ENCODE peak calls at places on chromosome 15, in seven cellular contexts. N is NB4, I is kidney, B is AG09309, T is lower lobe of right lung, P is astrocyte of the spinal cord, X is ovary. M is an unnamed sample.
A peak's percentile ranks its signal among the peaks of the same experiment; 100 is the strongest.

GRCh38 chr15:50219820-50220219 is 37.8 kb downstream of the SLC27A2 start:
- DNase-seq in N (no peak), I (no peak), B (no peak), T (no peak), P (peak; percentile 8), X (no peak), M (no peak)

GRCh38 chr15:96362001-96362758 is 31.7 kb downstream of the NR2F2 start:
- DNase-seq in N (no peak), I (no peak), B (no peak), T (no peak), P (no peak), X (no peak), M (peak; percentile 7)

GRCh38 chr15:99385865-99386264 is 134.6 kb downstream of the LRRC28 start:
- DNase-seq in N (no peak), I (peak; percentile 85), B (no peak), T (no peak), P (peak; percentile 58), X (peak; percentile 87), M (peak; percentile 41)

GRCh38 chr15:68631621-68632051 is 52.8 kb downstream of the CORO2B start:
- DNase-seq in N (no peak), I (no peak), B (no peak), T (no peak), P (no peak), X (no peak), M (no peak)

GRCh38 chr15:61205427-61205826 is 23.7 kb downstream of the RORA start:
- DNase-seq in N (no peak), I (no peak), B (no peak), T (no peak), P (peak; percentile 36), X (peak; percentile 42), M (no peak)

GRCh38 chr15:64791401-64791800 is 16.0 kb upstream of the RBPMS2 start:
- DNase-seq in N (no peak), I (no peak), B (no peak), T (no peak), P (no peak), X (no peak), M (no peak)

GRCh38 chr15:63502137-63502801 is 2.1 kb upstream of the USP3 start:
- DNase-seq in N (no peak), I (no peak), B (no peak), T (peak; percentile 67), P (peak; percentile 34), X (no peak), M (peak; percentile 42)

GRCh38 chr15:42081463-42081830 is 12.9 kb downstream of the PLA2G4D start:
- DNase-seq in N (no peak), I (no peak), B (no peak), T (no peak), P (no peak), X (no peak), M (no peak)

GRCh38 chr15:66708389-66708788 is 6.4 kb downstream of the SMAD6 start:
- DNase-seq in N (no peak), I (no peak), B (no peak), T (no peak), P (no peak), X (no peak), M (no peak)

GRCh38 chr15:58038426-58039106 is 26.9 kb downstream of the ALDH1A2 start:
- DNase-seq in N (no peak), I (no peak), B (no peak), T (no peak), P (peak; percentile 70), X (no peak), M (peak; percentile 77)

GRCh38 chr15:96356494-96357455 is 26.3 kb downstream of the NR2F2 start:
- DNase-seq in N (peak; percentile 93), I (peak; percentile 92), B (no peak), T (peak; percentile 78), P (peak; percentile 88), X (peak; percentile 92), M (peak; percentile 79)

GRCh38 chr15:48667701-48668100 is 22.2 kb upstream of the FBN1 start:
- DNase-seq in N (no peak), I (no peak), B (no peak), T (no peak), P (peak; percentile 64), X (no peak), M (no peak)

GRCh38 chr15:64478863-64479262 is 18.5 kb downstream of the ZNF609 start:
- DNase-seq in N (no peak), I (no peak), B (no peak), T (no peak), P (no peak), X (no peak), M (no peak)

GRCh38 chr15:35286721-35287120 is 201.6 kb upstream of the NANOGP8 start:
- DNase-seq in N (no peak), I (no peak), B (no peak), T (no peak), P (no peak), X (no peak), M (no peak)

GRCh38 chr15:93043621-93044300 is 45.2 kb downstream of the RGMA start:
- DNase-seq in N (peak; percentile 73), I (peak; percentile 36), B (no peak), T (peak; percentile 28), P (no peak), X (peak; percentile 34), M (no peak)

GRCh38 chr15:39642011-39642640 is 61.2 kb downstream of the THBS1 start:
- DNase-seq in N (no peak), I (no peak), B (peak; percentile 37), T (no peak), P (peak; percentile 67), X (no peak), M (no peak)

GRCh38 chr15:66895794-66896453 is 169.5 kb upstream of the SMAD3 start:
- DNase-seq in N (no peak), I (no peak), B (no peak), T (no peak), P (no peak), X (no peak), M (no peak)

GRCh38 chr15:95017950-95018349 is 786.6 kb downstream of the MCTP2 start:
- DNase-seq in N (no peak), I (peak; percentile 88), B (no peak), T (peak; percentile 60), P (no peak), X (peak; percentile 33), M (no peak)

GRCh38 chr15:64151727-64152506 is at the start of gene SNX22:
- DNase-seq in N (no peak), I (peak; percentile 83), B (no peak), T (peak; percentile 66), P (no peak), X (peak; percentile 53), M (no peak)

GRCh38 chr15:68770206-68770605 is 50.5 kb downstream of the ANP32A start:
- DNase-seq in N (no peak), I (no peak), B (no peak), T (no peak), P (no peak), X (no peak), M (no peak)

GRCh38 chr15:35023794-35024193 is 35.7 kb upstream of the ZNF770 start:
- DNase-seq in N (peak; percentile 76), I (no peak), B (no peak), T (peak; percentile 56), P (no peak), X (no peak), M (peak; percentile 30)

GRCh38 chr15:73296621-73297353 is 72.0 kb downstream of the HCN4 start:
- DNase-seq in N (no peak), I (no peak), B (no peak), T (no peak), P (no peak), X (no peak), M (no peak)

GRCh38 chr15:100437261-100437660 is 91.5 kb downstream of the CERS3 start:
- DNase-seq in N (no peak), I (no peak), B (no peak), T (no peak), P (no peak), X (no peak), M (no peak)

GRCh38 chr15:100438570-100438969 is 90.2 kb downstream of the CERS3 start:
- DNase-seq in N (peak; percentile 45), I (no peak), B (no peak), T (peak; percentile 74), P (no peak), X (peak; percentile 84), M (peak; percentile 4)

GRCh38 chr15:100430381-100430780 is 88.6 kb upstream of the ADAMTS17 start:
- DNase-seq in N (no peak), I (no peak), B (no peak), T (no peak), P (no peak), X (no peak), M (no peak)

GRCh38 chr15:100433304-100433703 is 91.5 kb upstream of the ADAMTS17 start:
- DNase-seq in N (peak; percentile 16), I (no peak), B (no peak), T (no peak), P (no peak), X (no peak), M (no peak)

GRCh38 chr15:100434038-100434437 is 92.3 kb upstream of the ADAMTS17 start:
- DNase-seq in N (no peak), I (no peak), B (no peak), T (no peak), P (no peak), X (no peak), M (no peak)
- H3K4me3 ChIP-seq in N (no peak overlapping the region), I (no peak overlapping the region), B (no peak overlapping the region), T (no peak overlapping the region), P (no peak overlapping the region), X (no peak overlapping the region), M (no peak overlapping the region)

GRCh38 chr15:90214553-90215205 is 13.5 kb downstream of the SEMA4B start:
- DNase-seq in N (peak; percentile 36), I (no peak), B (no peak), T (no peak), P (no peak), X (no peak), M (no peak)
- TF ChIP-seq CTCF in N (no peak), I (no peak), B (peak; percentile 46), T (peak; percentile 22), P (peak; percentile 46), X (no peak), M (peak; percentile 31)

GRCh38 chr15:27638950-27639349 is 460.2 kb downstream of the OCA2 start:
- DNase-seq in N (no peak), I (peak; percentile 59), B (no peak), T (no peak), P (no peak), X (no peak), M (no peak)
- H3K4me3 ChIP-seq in N (no peak overlapping the region), I (no peak overlapping the region), B (no peak overlapping the region), T (no peak overlapping the region), P (no peak overlapping the region), X (no peak overlapping the region), M (no peak overlapping the region)

GRCh38 chr15:79208179-79208578 is 74.3 kb upstream of the ANKRD34C start:
- DNase-seq in N (peak; percentile 17), I (no peak), B (no peak), T (no peak), P (no peak), X (no peak), M (no peak)
- TF ChIP-seq CTCF in N (no peak), I (no peak), B (no peak), T (no peak), P (no peak), X (no peak), M (no peak)

DNA sequence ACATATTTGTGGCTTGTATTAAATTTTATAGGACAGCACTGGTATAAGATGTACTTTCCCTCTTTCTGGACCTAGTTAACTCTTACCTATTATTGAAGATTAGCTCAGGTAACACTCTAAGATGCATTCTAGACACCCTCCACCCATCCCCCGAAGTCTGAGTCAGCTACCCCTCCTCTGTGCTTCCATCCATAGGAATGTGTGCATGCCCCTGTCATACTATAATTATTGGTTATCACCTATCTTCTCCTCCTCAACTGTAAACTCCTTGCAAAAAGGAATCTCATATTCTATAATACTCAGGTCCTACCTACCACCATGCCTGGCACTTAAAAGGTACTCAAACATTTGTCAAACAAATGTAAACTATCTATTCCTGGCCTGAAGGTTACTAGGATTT is 3.0 kb downstream of the PEAK1 start:
- DNase-seq in N (no peak), I (no peak), B (no peak), T (no peak), P (no peak), X (no peak), M (peak; percentile 23)
- H3K4me3 ChIP-seq in N (no peak overlapping the region), I (no peak overlapping the region), B (no peak overlapping the region), T (no peak overlapping the region), P (no peak overlapping the region), X (no peak overlapping the region), M (peak overlapping the region; percentile 38)